ENCODE peak calls at places on chromosome 9, in ten cellular contexts. Y, J, O, X, H, U, M, E, Z and L are unnamed samples.

GRCh38 chr9:113548221-113549041 is 84.9 kb downstream of the RGS3 start:
- DNase-seq in Y (no peak), J (peak), O (peak), X (no peak), H (no peak), U (peak), M (no peak), E (peak), Z (peak), L (no peak)

GRCh38 chr9:87973791-87974292 is 491 bp downstream of the CDK20 start:
- DNase-seq in Y (no peak), J (peak), O (no peak), X (no peak), H (no peak), U (no peak), M (no peak), E (peak), Z (no peak), L (no peak)

GRCh38 chr9:4515958-4516375 is 25.7 kb downstream of the SLC1A1 start:
- DNase-seq in Y (no peak), J (no peak), O (no peak), X (no peak), H (no peak), U (no peak), M (no peak), E (no peak), Z (no peak), L (no peak)

GRCh38 chr9:107989099-107989498 is 499.5 kb upstream of the KLF4 start:
- DNase-seq in Y (no peak), J (peak), O (no peak), X (no peak), H (no peak), U (no peak), M (no peak), E (no peak), Z (no peak), L (no peak)

GRCh38 chr9:93962561-93963440 is 7.6 kb upstream of the BARX1 start:
- DNase-seq in Y (peak), J (peak), O (peak), X (peak), H (peak), U (peak), M (peak), E (peak), Z (peak), L (no peak)

GRCh38 chr9:100637787-100638186 is 59.9 kb downstream of the CAVIN4 start:
- DNase-seq in Y (no peak), J (no peak), O (no peak), X (no peak), H (no peak), U (no peak), M (no peak), E (no peak), Z (no peak), L (no peak)

GRCh38 chr9:124309665-124310064 is 51.9 kb downstream of the NEK6 start:
- DNase-seq in Y (no peak), J (peak), O (no peak), X (no peak), H (no peak), U (no peak), M (peak), E (no peak), Z (no peak), L (no peak)

GRCh38 chr9:17160327-17160726 is 25.5 kb downstream of the CNTLN start:
- DNase-seq in Y (no peak), J (no peak), O (no peak), X (no peak), H (no peak), U (no peak), M (no peak), E (no peak), Z (no peak), L (no peak)

GRCh38 chr9:112180387-112180881 is 5.3 kb upstream of the SUSD1 start:
- DNase-seq in Y (peak), J (no peak), O (peak), X (no peak), H (peak), U (no peak), M (peak), E (no peak), Z (no peak), L (no peak)

GRCh38 chr9:8600914-8601680 is 801.5 kb upstream of the DMAC1 start:
- DNase-seq in Y (no peak), J (no peak), O (no peak), X (peak), H (no peak), U (no peak), M (peak), E (no peak), Z (peak), L (no peak)

GRCh38 chr9:128902351-128903078 is 18.3 kb upstream of the PHYHD1 start:
- DNase-seq in Y (peak), J (no peak), O (peak), X (no peak), H (peak), U (peak), M (peak), E (peak), Z (no peak), L (no peak)